ENCODE peak calls at places on chromosomes 13 and 19, in nine cellular contexts. T is lower leg skin; M is AG08396; O is left colon; Y is CD4-positive, alpha-beta T cell; I is stimulated activated CD4-positive, alpha-beta T cell treated with anti-CD3 and anti-CD28 coated beads, TNF-alpha, amount 100 ng/mL, for 48 hours; H is activated T-helper 1 cell treated with anti-CD3 and anti-CD28 coated beads, Interleukin-2, amount 50 U/mL, for 16 hours; C is iris pigment epithelial cell; R is activated CD4-positive, CD25-positive, alpha-beta regulatory T cell treated with anti-CD3 and anti-CD28 coated beads, Interleukin-2, amount 50 U/mL, for 72 hours. K is an unnamed sample.
A peak's percentile ranks its signal among the peaks of the same experiment; 100 is the strongest.

GRCh38 chr13:19864339-19865309 is 1.2 kb upstream of the ZMYM5 start:
- DNase-seq in T (peak; percentile 76), M (peak; percentile 41), O (peak; percentile 74), Y (peak; percentile 50), I (peak; percentile 52), H (peak; percentile 58), C (peak; percentile 79), R (peak; percentile 76), K (no peak)

GRCh38 chr13:105774739-105775460 is 760.6 kb downstream of the EFNB2 start:
- DNase-seq in T (no peak), M (no peak), O (no peak), Y (no peak), I (no peak), H (no peak), C (peak; percentile 86), R (no peak), K (no peak)

GRCh38 chr13:49132479-49133002 is 87.6 kb upstream of the MLNR start:
- DNase-seq in T (no peak), M (no peak), O (no peak), Y (no peak), I (no peak), H (no peak), C (no peak), R (no peak), K (no peak)

GRCh38 chr13:112641456-112641855 is 48.4 kb upstream of the ATP11A start:
- DNase-seq in T (no peak), M (no peak), O (no peak), Y (no peak), I (no peak), H (no peak), C (no peak), R (no peak), K (peak; percentile 19)

GRCh38 chr19:38070573-38070972 is 153.4 kb downstream of the DPF1 start:
- DNase-seq in T (no peak), M (peak; percentile 55), O (no peak), Y (no peak), I (no peak), H (no peak), C (peak; percentile 80), R (no peak), K (no peak)

GRCh38 chr13:35923347-35923746 is 207.8 kb downstream of the DCLK1 start:
- DNase-seq in T (no peak), M (peak; percentile 58), O (no peak), Y (no peak), I (no peak), H (no peak), C (peak; percentile 61), R (no peak), K (no peak)

GRCh38 chr13:51861728-51862300 is at the start of gene CCDC70:
- DNase-seq in T (no peak), M (no peak), O (no peak), Y (no peak), I (no peak), H (no peak), C (peak; percentile 66), R (no peak), K (no peak)

GRCh38 chr13:94858856-94859811 is 146.8 kb upstream of the SOX21 start:
- DNase-seq in T (peak; percentile 50), M (peak; percentile 21), O (peak; percentile 23), Y (no peak), I (no peak), H (no peak), C (peak; percentile 5), R (no peak), K (peak; percentile 66)

GRCh38 chr19:10009269-10009665 is 1.0 kb downstream of the COL5A3 start:
- DNase-seq in T (peak; percentile 48), M (peak; percentile 89), O (peak; percentile 66), Y (peak; percentile 19), I (no peak), H (peak; percentile 6), C (peak; percentile 41), R (no peak), K (no peak)

GRCh38 chr13:44397766-44398223 is 24.2 kb downstream of the SERP2 start:
- DNase-seq in T (no peak), M (no peak), O (no peak), Y (no peak), I (no peak), H (no peak), C (peak; percentile 85), R (no peak), K (no peak)

GRCh38 chr19:31372245-31372781 is 23.1 kb upstream of the TSHZ3 start:
- DNase-seq in T (no peak), M (no peak), O (no peak), Y (no peak), I (no peak), H (no peak), C (no peak), R (no peak), K (no peak)

GRCh38 chr19:38554676-38555141 is 63.0 kb downstream of the MAP4K1 start:
- DNase-seq in T (no peak), M (no peak), O (no peak), Y (no peak), I (no peak), H (no peak), C (no peak), R (no peak), K (no peak)

GRCh38 chr19:7535993-7536685 is 622 bp downstream of the PNPLA6 start:
- DNase-seq in T (no peak), M (no peak), O (peak; percentile 46), Y (no peak), I (no peak), H (no peak), C (no peak), R (no peak), K (no peak)

GRCh38 chr13:99590519-99591011 is 89.3 kb downstream of the TM9SF2 start:
- DNase-seq in T (no peak), M (peak; percentile 26), O (no peak), Y (no peak), I (no peak), H (no peak), C (peak; percentile 43), R (no peak), K (no peak)

GRCh38 chr13:76621726-76622125 is 264.5 kb downstream of the KCTD12 start:
- DNase-seq in T (no peak), M (no peak), O (no peak), Y (no peak), I (no peak), H (no peak), C (no peak), R (no peak), K (no peak)

GRCh38 chr19:39423258-39424086 is 11.0 kb downstream of the PLEKHG2 start:
- DNase-seq in T (no peak), M (no peak), O (no peak), Y (no peak), I (no peak), H (no peak), C (no peak), R (no peak), K (no peak)

GRCh38 chr19:50890422-50891252 is 17.4 kb downstream of the KLK2 start:
- DNase-seq in T (no peak), M (no peak), O (no peak), Y (no peak), I (no peak), H (no peak), C (peak; percentile 60), R (no peak), K (no peak)

GRCh38 chr19:39677931-39678889 is 22.5 kb downstream of the LGALS16 start:
- DNase-seq in T (no peak), M (peak; percentile 7), O (no peak), Y (no peak), I (no peak), H (no peak), C (peak; percentile 41), R (no peak), K (no peak)

GRCh38 chr19:9850235-9850959 is 15.3 kb downstream of the PIN1 start:
- DNase-seq in T (no peak), M (no peak), O (no peak), Y (no peak), I (no peak), H (no peak), C (no peak), R (no peak), K (no peak)

GRCh38 chr19:10701955-10702307 is 692 bp downstream of the QTRT1 start:
- DNase-seq in T (no peak), M (no peak), O (peak; percentile 34), Y (no peak), I (no peak), H (no peak), C (no peak), R (no peak), K (no peak)

GRCh38 chr13:79673993-79674377 is 193.0 kb downstream of the NDFIP2 start:
- DNase-seq in T (no peak), M (no peak), O (no peak), Y (no peak), I (no peak), H (no peak), C (no peak), R (no peak), K (no peak)

GRCh38 chr13:60329221-60329983 is 67.6 kb upstream of the TDRD3 start:
- DNase-seq in T (no peak), M (peak; percentile 13), O (peak; percentile 52), Y (no peak), I (no peak), H (no peak), C (peak; percentile 57), R (no peak), K (no peak)

GRCh38 chr13:39976481-39976880 is 321.0 kb downstream of the COG6 start:
- DNase-seq in T (no peak), M (no peak), O (no peak), Y (no peak), I (no peak), H (no peak), C (no peak), R (no peak), K (no peak)

GRCh38 chr13:60627071-60627686 is 230.2 kb downstream of the TDRD3 start:
- DNase-seq in T (no peak), M (peak; percentile 25), O (no peak), Y (no peak), I (no peak), H (no peak), C (peak; percentile 20), R (no peak), K (no peak)

GRCh38 chr19:58218899-58219298 is 9.8 kb upstream of the ZNF544 start:
- DNase-seq in T (no peak), M (no peak), O (no peak), Y (no peak), I (peak; percentile 22), H (peak; percentile 19), C (peak; percentile 19), R (no peak), K (no peak)

GRCh38 chr13:29753593-29754485 is 96.6 kb downstream of the UBL3 start:
- DNase-seq in T (no peak), M (no peak), O (no peak), Y (no peak), I (no peak), H (no peak), C (no peak), R (no peak), K (no peak)

GRCh38 chr13:76868451-76868850 is 17.8 kb downstream of the KCTD12 start:
- DNase-seq in T (no peak), M (no peak), O (no peak), Y (no peak), I (no peak), H (no peak), C (no peak), R (no peak), K (no peak)

GRCh38 chr19:45008554-45008953 is 7.3 kb downstream of the RELB start:
- DNase-seq in T (no peak), M (no peak), O (peak; percentile 79), Y (no peak), I (no peak), H (no peak), C (no peak), R (no peak), K (no peak)

GRCh38 chr13:32314968-32315254 is 252 bp downstream of the ZAR1L start:
- DNase-seq in T (peak; percentile 38), M (peak; percentile 40), O (no peak), Y (peak; percentile 21), I (peak; percentile 22), H (peak; percentile 15), C (peak; percentile 74), R (no peak), K (peak; percentile 73)

GRCh38 chr13:108346376-108346775 is 76.9 kb downstream of the TNFSF13B start:
- DNase-seq in T (no peak), M (no peak), O (no peak), Y (peak; percentile 30), I (no peak), H (no peak), C (no peak), R (no peak), K (no peak)

GRCh38 chr19:41328157-41328817 is 18.3 kb downstream of the CCDC97 start:
- DNase-seq in T (no peak), M (peak; percentile 56), O (peak; percentile 42), Y (peak; percentile 30), I (peak; percentile 59), H (no peak), C (peak; percentile 45), R (no peak), K (no peak)